ENCODE peak calls at places on chromosomes 3 and 15, in seven cellular contexts. One of them, this sample, is unnamed.

GRCh38 chr15:93088981-93089854 is at the start of gene RGMA:
- DNase-seq in neural progenitor cell: peak; percentile 88
- DNase-seq in GM12865: no peak
- DNase-seq in HFFc6: no peak
- DNase-seq in IMR-90: no peak
- DNase-seq in tibial nerve: peak; percentile 34
- DNase-seq in endothelial cell: peak; percentile 35
- DNase-seq in this sample: no peak

GRCh38 chr15:85710340-85710842 is 84.3 kb downstream of the KLHL25 start:
- DNase-seq in tibial nerve: no peak
- DNase-seq in HFFc6: no peak
- DNase-seq in neural progenitor cell: no peak
- DNase-seq in endothelial cell: no peak
- DNase-seq in IMR-90: no peak
- DNase-seq in GM12865: peak; percentile 90
- DNase-seq in this sample: no peak

GRCh38 chr3:15280853-15281532 is 51.4 kb downstream of the SH3BP5 start:
- DNase-seq in tibial nerve: no peak
- DNase-seq in HFFc6: no peak
- DNase-seq in neural progenitor cell: no peak
- DNase-seq in endothelial cell: no peak
- DNase-seq in IMR-90: no peak
- DNase-seq in GM12865: no peak
- DNase-seq in this sample: no peak

GRCh38 chr3:96756516-96756915 is 57.9 kb upstream of the EPHA6 start:
- DNase-seq in IMR-90: no peak
- DNase-seq in neural progenitor cell: no peak
- DNase-seq in endothelial cell: no peak
- DNase-seq in tibial nerve: no peak
- DNase-seq in HFFc6: no peak
- DNase-seq in GM12865: no peak
- DNase-seq in this sample: no peak

GRCh38 chr3:66485291-66485968 is 15.4 kb downstream of the LRIG1 start:
- DNase-seq in tibial nerve: no peak
- DNase-seq in endothelial cell: no peak
- DNase-seq in GM12865: no peak
- DNase-seq in IMR-90: peak; percentile 97
- DNase-seq in neural progenitor cell: no peak
- DNase-seq in HFFc6: peak; percentile 40
- DNase-seq in this sample: no peak

GRCh38 chr15:78461171-78461881 is 23.3 kb downstream of the IREB2 start:
- DNase-seq in IMR-90: no peak
- DNase-seq in HFFc6: no peak
- DNase-seq in GM12865: no peak
- DNase-seq in tibial nerve: no peak
- DNase-seq in endothelial cell: no peak
- DNase-seq in neural progenitor cell: no peak
- DNase-seq in this sample: no peak

GRCh38 chr3:115478359-115478758 is 145.0 kb upstream of the GAP43 start:
- DNase-seq in tibial nerve: no peak
- DNase-seq in HFFc6: no peak
- DNase-seq in IMR-90: no peak
- DNase-seq in endothelial cell: no peak
- DNase-seq in GM12865: no peak
- DNase-seq in neural progenitor cell: no peak
- DNase-seq in this sample: no peak

GRCh38 chr15:83275412-83275811 is 9.1 kb downstream of the BNC1 start:
- DNase-seq in HFFc6: peak; percentile 53
- DNase-seq in neural progenitor cell: no peak
- DNase-seq in IMR-90: no peak
- DNase-seq in tibial nerve: no peak
- DNase-seq in endothelial cell: no peak
- DNase-seq in GM12865: no peak
- DNase-seq in this sample: no peak

GRCh38 chr3:115146032-115146417 is 1.1 kb downstream of the ZBTB20 start:
- DNase-seq in tibial nerve: no peak
- DNase-seq in HFFc6: peak; percentile 62
- DNase-seq in GM12865: peak; percentile 82
- DNase-seq in neural progenitor cell: peak; percentile 68
- DNase-seq in endothelial cell: peak; percentile 25
- DNase-seq in IMR-90: peak; percentile 79
- DNase-seq in this sample: no peak

GRCh38 chr3:46222435-46223161 is 14.5 kb upstream of the CCR1 start:
- DNase-seq in endothelial cell: no peak
- DNase-seq in GM12865: no peak
- DNase-seq in HFFc6: no peak
- DNase-seq in IMR-90: no peak
- DNase-seq in tibial nerve: no peak
- DNase-seq in neural progenitor cell: no peak
- DNase-seq in this sample: no peak

GRCh38 chr3:150397220-150397619 is 10.9 kb upstream of the TSC22D2 start:
- DNase-seq in tibial nerve: no peak
- DNase-seq in GM12865: no peak
- DNase-seq in HFFc6: no peak
- DNase-seq in neural progenitor cell: no peak
- DNase-seq in endothelial cell: no peak
- DNase-seq in IMR-90: no peak
- DNase-seq in this sample: no peak

GRCh38 chr3:16336876-16337275 is 71.9 kb downstream of the OXNAD1 start:
- DNase-seq in IMR-90: no peak
- DNase-seq in HFFc6: no peak
- DNase-seq in neural progenitor cell: no peak
- DNase-seq in GM12865: no peak
- DNase-seq in tibial nerve: no peak
- DNase-seq in endothelial cell: no peak
- DNase-seq in this sample: no peak

GRCh38 chr3:133964547-133964946 is 65.2 kb downstream of the SLCO2A1 start:
- DNase-seq in GM12865: no peak
- DNase-seq in HFFc6: no peak
- DNase-seq in IMR-90: no peak
- DNase-seq in tibial nerve: no peak
- DNase-seq in neural progenitor cell: no peak
- DNase-seq in endothelial cell: no peak
- DNase-seq in this sample: no peak

GRCh38 chr3:123067689-123068226 is 933 bp downstream of the PDIA5 start:
- DNase-seq in HFFc6: no peak
- DNase-seq in endothelial cell: no peak
- DNase-seq in GM12865: peak; percentile 30
- DNase-seq in tibial nerve: no peak
- DNase-seq in neural progenitor cell: no peak
- DNase-seq in IMR-90: no peak
- DNase-seq in this sample: no peak

GRCh38 chr3:42493798-42494151 is 8.7 kb upstream of the VIPR1 start:
- DNase-seq in tibial nerve: no peak
- DNase-seq in HFFc6: no peak
- DNase-seq in endothelial cell: no peak
- DNase-seq in neural progenitor cell: no peak
- DNase-seq in IMR-90: no peak
- DNase-seq in GM12865: no peak
- DNase-seq in this sample: no peak

GRCh38 chr3:197363553-197364409 is 65.4 kb upstream of the DLG1 start:
- DNase-seq in HFFc6: no peak
- DNase-seq in IMR-90: no peak
- DNase-seq in tibial nerve: no peak
- DNase-seq in neural progenitor cell: peak; percentile 72
- DNase-seq in GM12865: no peak
- DNase-seq in endothelial cell: no peak
- DNase-seq in this sample: no peak

GRCh38 chr3:102533784-102534183 is 99.0 kb downstream of the ZPLD1 start:
- DNase-seq in IMR-90: no peak
- DNase-seq in tibial nerve: no peak
- DNase-seq in neural progenitor cell: no peak
- DNase-seq in HFFc6: no peak
- DNase-seq in endothelial cell: no peak
- DNase-seq in GM12865: no peak
- DNase-seq in this sample: no peak
- TF ChIP-seq CTCF in IMR-90: no peak
- TF ChIP-seq CTCF in tibial nerve: no peak
- TF ChIP-seq CTCF in neural progenitor cell: no peak
- TF ChIP-seq CTCF in HFFc6: no peak
- TF ChIP-seq CTCF in endothelial cell: no peak
- TF ChIP-seq CTCF in GM12865: no peak
- TF ChIP-seq CTCF in this sample: no peak

DNA sequence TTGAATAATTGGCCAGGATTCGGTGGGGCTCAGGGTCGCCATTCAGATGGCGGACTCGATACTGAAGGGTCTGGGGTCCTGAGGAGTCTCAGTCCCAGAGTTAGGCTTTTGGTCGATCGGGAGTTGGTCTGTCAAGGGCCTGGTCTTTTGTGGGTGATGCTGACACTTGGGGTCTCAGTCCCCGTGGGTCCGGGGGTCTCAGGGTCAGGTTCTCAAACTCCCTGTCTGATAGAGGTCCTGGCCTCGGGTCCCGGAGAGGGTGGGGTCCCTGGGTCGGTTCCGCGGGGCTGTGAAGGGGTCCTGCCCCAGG is 467 bp downstream of the NCKIPSD start:
- DNase-seq in GM12865: no peak
- DNase-seq in tibial nerve: no peak
- DNase-seq in neural progenitor cell: no peak
- DNase-seq in endothelial cell: no peak
- DNase-seq in IMR-90: no peak
- DNase-seq in HFFc6: no peak
- DNase-seq in this sample: no peak
- TF ChIP-seq CTCF in GM12865: no peak
- TF ChIP-seq CTCF in tibial nerve: no peak
- TF ChIP-seq CTCF in neural progenitor cell: no peak
- TF ChIP-seq CTCF in endothelial cell: no peak
- TF ChIP-seq CTCF in IMR-90: no peak
- TF ChIP-seq CTCF in HFFc6: no peak
- TF ChIP-seq CTCF in this sample: no peak

DNA sequence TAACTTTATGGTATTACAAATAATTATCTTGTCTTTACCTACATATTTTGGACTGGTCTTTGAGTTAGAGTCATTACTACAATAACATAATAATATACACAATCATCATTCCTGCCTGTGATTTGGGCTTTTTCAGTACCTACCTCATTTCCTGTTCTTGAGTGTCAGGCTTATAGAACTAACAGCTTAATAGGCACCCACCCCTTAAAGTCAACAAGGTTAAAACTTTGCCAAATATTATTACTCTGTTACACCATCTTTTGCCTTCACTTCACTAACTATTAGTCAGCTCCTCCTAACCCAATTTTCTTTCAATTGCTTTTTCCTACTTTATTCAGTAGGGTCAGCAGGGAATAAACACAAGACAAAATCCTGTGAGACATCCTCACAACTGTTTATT is 488.7 kb upstream of the AGTR1 start:
- DNase-seq in IMR-90: no peak
- DNase-seq in endothelial cell: no peak
- DNase-seq in tibial nerve: no peak
- DNase-seq in GM12865: no peak
- DNase-seq in HFFc6: no peak
- DNase-seq in neural progenitor cell: no peak
- DNase-seq in this sample: no peak
- TF ChIP-seq CTCF in IMR-90: no peak
- TF ChIP-seq CTCF in endothelial cell: no peak
- TF ChIP-seq CTCF in tibial nerve: no peak
- TF ChIP-seq CTCF in GM12865: no peak
- TF ChIP-seq CTCF in HFFc6: no peak
- TF ChIP-seq CTCF in neural progenitor cell: no peak
- TF ChIP-seq CTCF in this sample: no peak

DNA sequence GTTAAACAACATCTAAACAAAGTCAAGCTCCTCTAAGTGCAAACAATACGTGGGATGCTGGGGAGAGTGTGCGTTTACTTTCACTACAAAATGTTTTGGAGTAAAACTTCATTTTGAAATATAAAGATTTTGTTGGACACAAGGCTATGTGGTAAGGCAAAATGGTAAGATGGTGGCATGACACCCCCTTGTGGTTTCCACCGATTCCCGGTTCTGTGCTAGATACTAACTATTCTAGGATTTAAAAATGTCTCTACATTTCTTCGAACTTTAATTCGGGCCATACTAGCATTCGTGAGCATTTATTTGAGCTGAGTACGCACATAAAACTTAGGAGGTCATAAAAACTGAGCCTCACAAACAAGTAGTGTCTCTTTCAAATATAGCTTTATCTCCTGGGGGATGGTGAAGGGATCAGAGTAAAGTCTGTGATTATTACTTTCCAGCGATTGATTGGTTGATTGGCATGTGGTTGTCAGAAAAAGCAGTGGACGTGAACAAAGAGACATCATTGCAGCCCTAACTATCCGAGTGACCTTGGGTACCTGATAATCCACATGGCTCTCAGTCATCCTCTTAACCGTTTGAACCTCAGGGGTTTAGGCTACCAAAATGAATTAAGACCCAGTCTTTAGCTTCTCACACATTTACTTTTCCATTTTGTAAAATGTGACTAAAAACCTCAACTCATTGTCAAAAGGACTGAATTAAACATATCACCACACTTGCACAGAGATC is 1.1 kb upstream of the ZNF639 start:
- DNase-seq in GM12865: peak; percentile 41
- DNase-seq in IMR-90: peak; percentile 63
- DNase-seq in neural progenitor cell: peak; percentile 42
- DNase-seq in tibial nerve: no peak
- DNase-seq in HFFc6: peak; percentile 61
- DNase-seq in endothelial cell: peak; percentile 31
- DNase-seq in this sample: no peak
- TF ChIP-seq CTCF in GM12865: peak; percentile 26
- TF ChIP-seq CTCF in IMR-90: peak; percentile 71
- TF ChIP-seq CTCF in neural progenitor cell: peak; percentile 67
- TF ChIP-seq CTCF in tibial nerve: peak; percentile 53
- TF ChIP-seq CTCF in HFFc6: peak; percentile 82
- TF ChIP-seq CTCF in endothelial cell: peak; percentile 30
- TF ChIP-seq CTCF in this sample: peak; percentile 28

GRCh38 chr3:141114816-141115458 is 63.8 kb downstream of the SPSB4 start:
- DNase-seq in HFFc6: no peak
- DNase-seq in GM12865: no peak
- DNase-seq in neural progenitor cell: peak; percentile 56
- DNase-seq in endothelial cell: peak; percentile 34
- DNase-seq in IMR-90: no peak
- DNase-seq in tibial nerve: no peak
- DNase-seq in this sample: no peak
- TF ChIP-seq CTCF in HFFc6: peak; percentile 61
- TF ChIP-seq CTCF in GM12865: peak; percentile 47
- TF ChIP-seq CTCF in neural progenitor cell: peak; percentile 59
- TF ChIP-seq CTCF in endothelial cell: peak; percentile 78
- TF ChIP-seq CTCF in IMR-90: peak; percentile 10
- TF ChIP-seq CTCF in tibial nerve: no peak
- TF ChIP-seq CTCF in this sample: no peak

DNA sequence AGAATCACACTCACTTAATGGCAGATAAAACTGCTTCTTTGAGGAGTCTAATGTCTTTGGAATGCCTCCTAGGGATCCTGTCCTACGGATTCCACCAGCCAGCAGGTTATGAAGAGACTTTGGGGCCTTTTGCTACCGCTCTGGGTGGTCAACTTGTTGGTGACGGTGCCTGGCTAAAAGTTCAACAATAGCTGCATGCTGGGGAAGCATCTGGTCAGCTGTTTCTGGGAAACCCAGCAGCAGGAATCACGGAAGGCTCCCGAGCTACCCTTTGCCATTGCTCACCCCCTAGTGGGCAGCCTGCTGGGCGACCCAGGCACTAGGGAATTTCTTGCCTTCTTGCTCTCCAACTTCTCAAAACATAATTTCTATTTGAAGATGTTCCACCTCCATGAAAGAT is 263.3 kb downstream of the NEK10 start:
- DNase-seq in neural progenitor cell: peak; percentile 45
- DNase-seq in HFFc6: no peak
- DNase-seq in tibial nerve: no peak
- DNase-seq in GM12865: no peak
- DNase-seq in IMR-90: no peak
- DNase-seq in endothelial cell: peak; percentile 59
- DNase-seq in this sample: no peak
- TF ChIP-seq CTCF in neural progenitor cell: peak; percentile 29
- TF ChIP-seq CTCF in HFFc6: peak; percentile 58
- TF ChIP-seq CTCF in tibial nerve: no peak
- TF ChIP-seq CTCF in GM12865: no peak
- TF ChIP-seq CTCF in IMR-90: peak; percentile 18
- TF ChIP-seq CTCF in endothelial cell: peak; percentile 20
- TF ChIP-seq CTCF in this sample: peak; percentile 6